ENCODE peak calls at places on chromosomes 3 and 15, in six cellular contexts. One of them, this sample, is unnamed.
A peak's percentile ranks its signal among the peaks of the same experiment; 100 is the strongest.

GRCh38 chr15:89367485-89368451 is 33.1 kb upstream of the POLG start:
- DNase-seq in lower lobe of right lung: no peak
- DNase-seq in transverse colon: no peak
- DNase-seq in EL: no peak
- DNase-seq in GM10248: no peak
- DNase-seq in naive thymus-derived CD4-positive, alpha-beta T cell: no peak
- DNase-seq in this sample: no peak

GRCh38 chr3:107028086-107028485 is 349.2 kb upstream of the CCDC54 start:
- DNase-seq in EL: no peak
- DNase-seq in transverse colon: no peak
- DNase-seq in naive thymus-derived CD4-positive, alpha-beta T cell: no peak
- DNase-seq in GM10248: no peak
- DNase-seq in lower lobe of right lung: no peak
- DNase-seq in this sample: no peak

GRCh38 chr3:46449755-46450552 is 14.8 kb downstream of the LTF start:
- DNase-seq in EL: peak; percentile 23
- DNase-seq in GM10248: no peak
- DNase-seq in naive thymus-derived CD4-positive, alpha-beta T cell: no peak
- DNase-seq in transverse colon: no peak
- DNase-seq in lower lobe of right lung: no peak
- DNase-seq in this sample: no peak

GRCh38 chr3:147417896-147418295 is 8.7 kb downstream of the ZIC1 start:
- DNase-seq in lower lobe of right lung: no peak
- DNase-seq in naive thymus-derived CD4-positive, alpha-beta T cell: no peak
- DNase-seq in GM10248: no peak
- DNase-seq in EL: no peak
- DNase-seq in transverse colon: no peak
- DNase-seq in this sample: no peak

GRCh38 chr15:73865904-73866303 is 7.5 kb upstream of the TBC1D21 start:
- DNase-seq in naive thymus-derived CD4-positive, alpha-beta T cell: peak; percentile 24
- DNase-seq in lower lobe of right lung: no peak
- DNase-seq in transverse colon: no peak
- DNase-seq in GM10248: no peak
- DNase-seq in EL: no peak
- DNase-seq in this sample: no peak

GRCh38 chr3:122944671-122945151 is 82.9 kb downstream of the SEMA5B start:
- DNase-seq in EL: no peak
- DNase-seq in transverse colon: no peak
- DNase-seq in naive thymus-derived CD4-positive, alpha-beta T cell: no peak
- DNase-seq in GM10248: no peak
- DNase-seq in lower lobe of right lung: no peak
- DNase-seq in this sample: peak; percentile 56

GRCh38 chr3:187082976-187083375 is 56.3 kb downstream of the RPL39L start:
- DNase-seq in transverse colon: no peak
- DNase-seq in GM10248: no peak
- DNase-seq in EL: no peak
- DNase-seq in naive thymus-derived CD4-positive, alpha-beta T cell: no peak
- DNase-seq in lower lobe of right lung: no peak
- DNase-seq in this sample: no peak

GRCh38 chr15:25501828-25502446 is 63.1 kb upstream of the UBE3A start:
- DNase-seq in transverse colon: no peak
- DNase-seq in naive thymus-derived CD4-positive, alpha-beta T cell: peak; percentile 10
- DNase-seq in lower lobe of right lung: no peak
- DNase-seq in EL: peak; percentile 34
- DNase-seq in GM10248: no peak
- DNase-seq in this sample: peak; percentile 6

GRCh38 chr3:24793896-24794295 is 299.2 kb upstream of the THRB start:
- DNase-seq in transverse colon: no peak
- DNase-seq in GM10248: no peak
- DNase-seq in EL: no peak
- DNase-seq in lower lobe of right lung: no peak
- DNase-seq in naive thymus-derived CD4-positive, alpha-beta T cell: no peak
- DNase-seq in this sample: no peak

GRCh38 chr3:154540950-154541604 is 111.1 kb upstream of the GPR149 start:
- DNase-seq in EL: peak; percentile 1
- DNase-seq in naive thymus-derived CD4-positive, alpha-beta T cell: no peak
- DNase-seq in lower lobe of right lung: no peak
- DNase-seq in transverse colon: no peak
- DNase-seq in GM10248: no peak
- DNase-seq in this sample: no peak

GRCh38 chr15:81117136-81117535 is 16.9 kb upstream of the CFAP161 start:
- DNase-seq in naive thymus-derived CD4-positive, alpha-beta T cell: no peak
- DNase-seq in GM10248: no peak
- DNase-seq in EL: no peak
- DNase-seq in transverse colon: no peak
- DNase-seq in lower lobe of right lung: no peak
- DNase-seq in this sample: no peak

This sample was measured in mesenchymal stem cell.